ENCODE peak calls at places on chromosomes 4 and X, in ten cellular contexts. U is EH; B is stimulated activated CD4-positive, alpha-beta T cell treated with anti-CD3 and anti-CD28 coated beads, Interleukin-15, amount 100 ng/mL, for 1 hour; I is stromal cell of bone marrow; V is ureter; M is mammary epithelial cell; F is NCI-H774; R is Right ventricle myocardium superior; N is activated effector memory CD4-positive, alpha-beta T cell treated with Interleukin-2 at 50 U/mL for 16 hours; K is AG08396. Q is an unnamed sample.

GRCh38 chr4:95537181-95537580 is 11.6 kb downstream of the UNC5C start:
- DNase-seq in U (no peak), B (no peak), I (no peak), V (no peak), M (peak), F (no peak), R (no peak), N (no peak), K (no peak), Q (no peak)

GRCh38 chr4:167020410-167020809 is 213.9 kb downstream of the SPOCK3 start:
- DNase-seq in U (no peak), B (no peak), I (no peak), V (no peak), M (no peak), F (no peak), R (no peak), N (no peak), K (no peak), Q (no peak)

GRCh38 chrX:1853916-1854315 is 239.1 kb downstream of the ASMT start:
- DNase-seq in U (no peak), B (no peak), I (no peak), V (no peak), M (peak), F (no peak), R (no peak), N (no peak), K (no peak), Q (no peak)

GRCh38 chr4:182189107-182189878 is 53.9 kb upstream of the TENM3 start:
- DNase-seq in U (peak), B (no peak), I (peak), V (no peak), M (peak), F (no peak), R (no peak), N (no peak), K (peak), Q (no peak)

GRCh38 chrX:25021132-25021498 is 5.3 kb upstream of the ARX start:
- DNase-seq in U (no peak), B (no peak), I (no peak), V (no peak), M (no peak), F (peak), R (no peak), N (no peak), K (no peak), Q (no peak)

GRCh38 chr4:100076753-100077152 is 113.5 kb downstream of the DDIT4L start:
- DNase-seq in U (no peak), B (no peak), I (no peak), V (no peak), M (no peak), F (no peak), R (no peak), N (no peak), K (no peak), Q (no peak)

GRCh38 chr4:61500883-61501282 is 300.8 kb downstream of the ADGRL3 start:
- DNase-seq in U (no peak), B (no peak), I (no peak), V (no peak), M (peak), F (no peak), R (no peak), N (no peak), K (no peak), Q (no peak)

GRCh38 chr4:95547708-95548471 is 883 bp downstream of the UNC5C start:
- DNase-seq in U (no peak), B (no peak), I (no peak), V (no peak), M (peak), F (no peak), R (peak), N (no peak), K (no peak), Q (no peak)

GRCh38 chrX:65862638-65863037 is 177.2 kb downstream of the VSIG4 start:
- DNase-seq in U (no peak), B (no peak), I (no peak), V (no peak), M (no peak), F (no peak), R (no peak), N (no peak), K (no peak), Q (no peak)

GRCh38 chr4:152382057-152382785 is 153.7 kb downstream of the FBXW7 start:
- DNase-seq in U (peak), B (no peak), I (no peak), V (no peak), M (no peak), F (no peak), R (no peak), N (no peak), K (no peak), Q (no peak)

GRCh38 chr4:80173841-80174240 is 23.5 kb upstream of the PRDM8 start:
- DNase-seq in U (peak), B (no peak), I (peak), V (no peak), M (no peak), F (no peak), R (no peak), N (no peak), K (no peak), Q (no peak)

GRCh38 chrX:143664302-143664701 is 28.4 kb upstream of the SLITRK4 start:
- DNase-seq in U (peak), B (no peak), I (no peak), V (no peak), M (no peak), F (no peak), R (no peak), N (no peak), K (no peak), Q (no peak)

GRCh38 chr4:36004231-36004851 is 240.0 kb downstream of the ARAP2 start:
- DNase-seq in U (no peak), B (no peak), I (no peak), V (no peak), M (no peak), F (no peak), R (no peak), N (no peak), K (no peak), Q (no peak)

GRCh38 chrX:48531359-48531954 is 8.1 kb upstream of the TBC1D25 start:
- DNase-seq in U (peak), B (no peak), I (peak), V (no peak), M (peak), F (no peak), R (no peak), N (no peak), K (peak), Q (no peak)

GRCh38 chr4:186260117-186260503 is 5.9 kb upstream of the F11 start:
- DNase-seq in U (no peak), B (no peak), I (no peak), V (no peak), M (no peak), F (no peak), R (no peak), N (no peak), K (no peak), Q (no peak)

GRCh38 chr4:173174184-173175156 is 5.9 kb downstream of the GALNT7 start:
- DNase-seq in U (no peak), B (no peak), I (no peak), V (no peak), M (no peak), F (no peak), R (no peak), N (no peak), K (no peak), Q (no peak)

GRCh38 chrX:50813843-50814661 is at the start of gene SHROOM4:
- DNase-seq in U (peak), B (no peak), I (peak), V (peak), M (peak), F (no peak), R (peak), N (no peak), K (peak), Q (no peak)

GRCh38 chr4:8321220-8321619 is 51.7 kb downstream of the HTRA3 start:
- DNase-seq in U (no peak), B (no peak), I (no peak), V (no peak), M (no peak), F (no peak), R (no peak), N (no peak), K (no peak), Q (no peak)